ENCODE peak calls at places on chromosomes 3 and 15, in five cellular contexts. One of them, this sample, is unnamed.

GRCh38 chr3:8982509-8982908 is 19.2 kb upstream of the RAD18 start:
- DNase-seq in Peyer's patch: no peak
- DNase-seq in uterus: no peak
- DNase-seq in stomach: no peak
- DNase-seq in HepG2: no peak
- DNase-seq in this sample: no peak

GRCh38 chr3:109224333-109224732 is 87.8 kb downstream of the C3orf85 start:
- DNase-seq in stomach: peak
- DNase-seq in uterus: no peak
- DNase-seq in Peyer's patch: peak
- DNase-seq in HepG2: peak
- DNase-seq in this sample: no peak

GRCh38 chr3:52291508-52292181 is 4.0 kb downstream of the GLYCTK start:
- DNase-seq in stomach: no peak
- DNase-seq in HepG2: no peak
- DNase-seq in uterus: no peak
- DNase-seq in Peyer's patch: peak
- DNase-seq in this sample: peak

GRCh38 chr15:77466521-77466920 is 45.8 kb downstream of the HMG20A start:
- DNase-seq in Peyer's patch: no peak
- DNase-seq in HepG2: no peak
- DNase-seq in uterus: no peak
- DNase-seq in stomach: no peak
- DNase-seq in this sample: no peak

GRCh38 chr3:159894386-159894785 is 94.2 kb upstream of the IL12A start:
- DNase-seq in HepG2: no peak
- DNase-seq in stomach: no peak
- DNase-seq in uterus: no peak
- DNase-seq in Peyer's patch: no peak
- DNase-seq in this sample: no peak

GRCh38 chr15:75739791-75740190 is 27.1 kb upstream of the CSPG4 start:
- DNase-seq in stomach: no peak
- DNase-seq in uterus: no peak
- DNase-seq in Peyer's patch: no peak
- DNase-seq in HepG2: no peak
- DNase-seq in this sample: no peak

GRCh38 chr15:99578809-99579208 is 13.0 kb downstream of the MEF2A start:
- DNase-seq in stomach: no peak
- DNase-seq in Peyer's patch: no peak
- DNase-seq in uterus: no peak
- DNase-seq in HepG2: no peak
- DNase-seq in this sample: no peak

GRCh38 chr15:71588746-71589145 is 221.6 kb upstream of the NR2E3 start:
- DNase-seq in uterus: no peak
- DNase-seq in stomach: no peak
- DNase-seq in HepG2: peak
- DNase-seq in Peyer's patch: no peak
- DNase-seq in this sample: no peak

GRCh38 chr15:63387741-63388468 is 6.3 kb upstream of the CA12 start:
- DNase-seq in HepG2: no peak
- DNase-seq in uterus: no peak
- DNase-seq in stomach: no peak
- DNase-seq in Peyer's patch: peak
- DNase-seq in this sample: no peak

GRCh38 chr3:23805881-23806321 is at the start of gene UBE2E1:
- DNase-seq in HepG2: peak
- DNase-seq in stomach: peak
- DNase-seq in uterus: peak
- DNase-seq in Peyer's patch: peak
- DNase-seq in this sample: peak

GRCh38 chr15:51093865-51094605 is 671 bp downstream of the TNFAIP8L3 start:
- DNase-seq in uterus: peak
- DNase-seq in Peyer's patch: no peak
- DNase-seq in HepG2: peak
- DNase-seq in stomach: no peak
- DNase-seq in this sample: peak

GRCh38 chr15:66184936-66185790 is 68.4 kb downstream of the MEGF11 start:
- DNase-seq in uterus: no peak
- DNase-seq in stomach: peak
- DNase-seq in Peyer's patch: no peak
- DNase-seq in HepG2: no peak
- DNase-seq in this sample: peak

GRCh38 chr15:40929730-40930429 is 740 bp downstream of the DLL4 start:
- DNase-seq in Peyer's patch: peak
- DNase-seq in stomach: peak
- DNase-seq in HepG2: no peak
- DNase-seq in uterus: no peak
- DNase-seq in this sample: peak

GRCh38 chr15:40927497-40928346 is 1.4 kb upstream of the DLL4 start:
- DNase-seq in HepG2: no peak
- DNase-seq in uterus: no peak
- DNase-seq in stomach: no peak
- DNase-seq in Peyer's patch: no peak
- DNase-seq in this sample: peak

GRCh38 chr15:40928351-40928974 is 677 bp upstream of the DLL4 start:
- DNase-seq in HepG2: no peak
- DNase-seq in stomach: no peak
- DNase-seq in Peyer's patch: no peak
- DNase-seq in uterus: no peak
- DNase-seq in this sample: peak

GRCh38 chr15:40930430-40931299 is 1.5 kb downstream of the DLL4 start:
- DNase-seq in stomach: no peak
- DNase-seq in uterus: peak
- DNase-seq in Peyer's patch: peak
- DNase-seq in HepG2: peak
- DNase-seq in this sample: peak

DNA sequence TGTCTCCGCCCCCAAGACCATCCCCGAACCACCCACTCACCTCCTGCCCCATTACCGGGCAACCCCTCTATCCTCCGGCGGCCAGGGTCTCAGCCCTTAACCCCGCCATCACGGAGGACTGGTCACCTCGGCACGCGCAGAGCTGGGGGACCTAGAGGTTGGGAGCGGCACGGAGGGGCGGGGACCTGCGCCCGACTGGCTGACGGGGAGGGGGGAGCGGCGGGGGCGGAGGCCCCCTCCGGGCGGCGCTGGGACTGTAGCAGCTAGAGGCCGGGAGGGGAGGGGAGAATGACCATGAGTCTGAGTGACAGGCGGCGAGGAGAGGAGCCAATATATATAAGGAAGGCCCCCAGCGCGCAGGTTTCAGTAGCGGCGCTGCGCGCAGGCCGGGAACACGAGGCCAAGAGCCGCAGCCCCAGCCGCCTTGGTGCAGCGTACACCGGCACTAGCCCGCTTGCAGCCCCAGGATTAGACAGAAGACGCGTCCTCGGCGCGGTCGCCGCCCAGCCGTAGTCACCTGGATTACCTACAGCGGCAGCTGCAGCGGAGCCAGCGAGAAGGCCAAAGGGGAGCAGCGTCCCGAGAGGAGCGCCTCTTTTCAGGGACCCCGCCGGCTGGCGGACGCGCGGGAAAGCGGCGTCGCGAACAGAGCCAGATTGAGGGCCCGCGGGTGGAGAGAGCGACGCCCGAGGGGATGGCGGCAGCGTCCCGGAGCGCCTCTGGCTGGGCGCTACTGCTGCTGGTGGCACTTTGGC is at the start of gene DLL4:
- DNase-seq in stomach: peak
- DNase-seq in Peyer's patch: peak
- DNase-seq in HepG2: peak
- DNase-seq in uterus: peak
- DNase-seq in this sample: peak
- TF ChIP-seq POLR2A in stomach: peak
- TF ChIP-seq POLR2A in Peyer's patch: peak
- TF ChIP-seq POLR2A in HepG2: peak
- TF ChIP-seq POLR2A in uterus: peak
- TF ChIP-seq POLR2A in this sample: peak

DNA sequence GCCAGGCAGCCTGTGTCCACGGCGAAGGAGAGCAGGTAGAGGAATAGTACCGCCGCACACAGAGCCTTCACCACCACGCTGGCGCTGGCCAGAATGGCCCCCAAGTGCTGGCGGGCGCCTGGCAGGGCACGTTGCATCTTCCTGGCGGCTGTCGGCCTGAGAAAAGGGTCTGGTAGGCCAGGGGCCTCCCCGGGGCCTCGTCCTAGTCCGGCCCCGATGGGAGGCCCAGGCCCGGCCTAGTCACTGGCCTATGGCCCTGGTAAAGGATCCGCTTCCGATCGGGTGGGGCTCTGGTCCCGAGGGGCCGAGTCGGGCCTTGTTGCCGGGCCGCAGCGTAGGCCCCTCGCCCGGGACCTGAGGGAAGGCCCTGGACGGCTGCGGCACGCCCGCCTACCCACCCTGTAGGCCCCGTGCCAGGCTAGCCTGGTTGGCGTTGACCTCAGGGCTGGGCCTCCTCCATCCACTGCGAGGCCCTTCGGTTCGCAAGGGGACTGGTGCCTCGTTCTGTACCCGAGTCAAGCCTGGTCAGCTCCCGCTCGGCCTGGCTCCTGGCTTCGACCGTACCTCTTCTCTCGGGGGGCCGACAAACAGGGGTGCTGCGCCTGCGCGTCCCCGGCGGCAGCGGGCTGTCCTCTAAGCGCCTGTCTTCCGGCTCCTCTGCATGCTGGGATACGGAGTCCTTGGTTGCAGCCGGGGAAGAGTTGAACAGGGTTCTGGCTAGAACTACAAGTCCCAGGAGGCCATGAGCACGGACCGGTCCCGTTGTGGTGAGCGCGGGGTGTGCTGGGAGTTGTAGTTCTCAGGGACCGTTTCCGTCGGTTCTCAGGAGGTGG is at the start of gene TMEM115:
- DNase-seq in uterus: peak
- DNase-seq in stomach: peak
- DNase-seq in Peyer's patch: peak
- DNase-seq in HepG2: peak
- DNase-seq in this sample: peak
- H3K27ac ChIP-seq in uterus: peak
- H3K27ac ChIP-seq in stomach: peak
- H3K27ac ChIP-seq in Peyer's patch: peak
- H3K27ac ChIP-seq in HepG2: peak
- H3K27ac ChIP-seq in this sample: peak

GRCh38 chr3:185914911-185915629 is 22.7 kb downstream of the TRA2B start:
- DNase-seq in HepG2: no peak
- DNase-seq in Peyer's patch: no peak
- DNase-seq in stomach: no peak
- DNase-seq in uterus: no peak
- DNase-seq in this sample: no peak
- TF ChIP-seq POLR2A in HepG2: no peak
- TF ChIP-seq POLR2A in Peyer's patch: no peak
- TF ChIP-seq POLR2A in stomach: no peak
- TF ChIP-seq POLR2A in uterus: no peak
- TF ChIP-seq POLR2A in this sample: no peak

DNA sequence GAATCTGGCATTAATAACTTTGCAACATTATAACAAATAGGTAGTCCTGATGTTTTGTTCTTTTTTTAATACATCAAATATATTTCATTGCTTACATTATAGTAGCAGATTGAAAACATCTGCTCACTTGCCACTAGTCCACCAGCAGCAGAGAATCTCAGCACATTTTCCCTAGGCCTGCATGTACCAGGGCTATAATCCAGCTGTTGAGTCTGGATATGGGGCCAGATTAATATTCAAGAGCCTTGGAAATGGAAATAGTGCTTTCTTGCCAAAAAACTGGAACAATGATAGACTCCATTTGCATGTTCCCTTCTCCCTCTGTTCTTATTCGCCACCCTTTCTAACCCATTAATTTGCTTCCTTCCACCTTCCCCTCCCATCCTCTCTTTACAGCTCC is 288.0 kb downstream of the EPHA3 start:
- DNase-seq in Peyer's patch: no peak
- DNase-seq in uterus: no peak
- DNase-seq in stomach: no peak
- DNase-seq in HepG2: no peak
- DNase-seq in this sample: no peak
- H3K27ac ChIP-seq in Peyer's patch: no peak
- H3K27ac ChIP-seq in uterus: no peak
- H3K27ac ChIP-seq in stomach: no peak
- H3K27ac ChIP-seq in HepG2: no peak
- H3K27ac ChIP-seq in this sample: no peak

This sample was measured in spleen.